ENCODE peak calls at places on chromosomes 7 and 10, in five cellular contexts. N is K562, J is A549, Q is GM12878, M is GM23338. P is an unnamed sample.

GRCh38 chr7:87561702-87562101 is 39.0 kb downstream of the ABCB1 start:
- DNase-seq in N (no peak), M (no peak), Q (no peak), J (no peak), P (no peak)

GRCh38 chr10:120746016-120746755 is 105.0 kb upstream of the WDR11 start:
- DNase-seq in M (no peak), Q (no peak), N (no peak), J (no peak), P (no peak)

GRCh38 chr10:26269754-26270153 is 53.2 kb downstream of the GAD2 start:
- DNase-seq in M (peak), N (peak), Q (no peak), J (peak), P (peak)

GRCh38 chr10:70090951-70091350 is 38.3 kb downstream of the MACROH2A2 start:
- DNase-seq in Q (no peak), M (no peak), J (no peak), N (no peak), P (peak)

GRCh38 chr10:3169738-3170137 is 2.8 kb downstream of the PITRM1 start:
- DNase-seq in J (no peak), N (no peak), Q (no peak), M (no peak), P (no peak)

GRCh38 chr7:15972767-15973362 is 286.4 kb upstream of the MEOX2 start:
- DNase-seq in N (peak), Q (no peak), J (no peak), M (no peak), P (no peak)

GRCh38 chr7:47576909-47577255 is 5.0 kb downstream of the TNS3 start:
- DNase-seq in M (no peak), Q (no peak), N (no peak), J (peak), P (no peak)

GRCh38 chr10:34236927-34237326 is 578.2 kb downstream of the PARD3 start:
- DNase-seq in Q (no peak), J (no peak), M (no peak), N (no peak), P (no peak)

GRCh38 chr10:48523820-48524758 is 80.8 kb downstream of the ARHGAP22 start:
- DNase-seq in N (peak), M (peak), Q (no peak), J (peak), P (no peak)

GRCh38 chr10:122688293-122688989 is 11.2 kb downstream of the C10orf120 start:
- DNase-seq in Q (no peak), N (no peak), J (peak), M (peak), P (no peak)

GRCh38 chr10:85916999-85917573 is 449.5 kb downstream of the GRID1 start:
- DNase-seq in M (no peak), J (no peak), N (no peak), Q (no peak), P (no peak)

GRCh38 chr7:110940756-110941155 is 150.2 kb upstream of the LRRN3 start:
- DNase-seq in N (no peak), Q (no peak), J (no peak), M (no peak), P (no peak)

GRCh38 chr7:131241381-131241780 is 86.3 kb upstream of the MKLN1 start:
- DNase-seq in Q (no peak), M (peak), J (peak), N (no peak), P (no peak)

GRCh38 chr7:131249483-131249882 is 78.2 kb upstream of the MKLN1 start:
- DNase-seq in N (no peak), M (no peak), J (no peak), Q (no peak), P (no peak)

GRCh38 chr7:131249003-131249402 is 78.7 kb upstream of the MKLN1 start:
- DNase-seq in N (no peak), J (peak), Q (no peak), M (no peak), P (no peak)

GRCh38 chr7:131242123-131242650 is 85.5 kb upstream of the MKLN1 start:
- DNase-seq in M (no peak), J (no peak), Q (no peak), N (no peak), P (no peak)

GRCh38 chr7:131244259-131244852 is 83.3 kb upstream of the MKLN1 start:
- DNase-seq in Q (no peak), J (peak), M (peak), N (peak), P (peak)
- TF ChIP-seq JUNB in Q (no peak), J (peak), M (no peak), N (no peak), P (no peak)

GRCh38 chr7:112452102-112452888 is 2.0 kb downstream of the IFRD1 start:
- DNase-seq in J (peak), N (peak), M (peak), Q (no peak), P (peak)
- TF ChIP-seq CTCF in J (no peak), N (peak), M (peak), Q (peak), P (peak)

GRCh38 chr7:98626393-98627061 is 9.4 kb downstream of the NPTX2 start:
- DNase-seq in N (no peak), Q (no peak), M (peak), J (no peak), P (no peak)
- TF ChIP-seq JUNB in N (no peak), Q (no peak), M (no peak), J (no peak), P (no peak)

GRCh38 chr7:99559276-99559915 is 954 bp downstream of the ZNF655 start:
- DNase-seq in Q (no peak), N (no peak), J (no peak), M (no peak), P (no peak)
- TF ChIP-seq CTCF in Q (no peak), N (no peak), J (no peak), M (no peak), P (no peak)

P was measured in HepG2.